ENCODE peak calls at places on chromosomes 4 and X, in four cellular contexts. A is nephron progenitor cell; T is H54; U is activated CD4-positive, alpha-beta T cell treated with anti-CD3 and anti-CD28 coated beads, Interleukin-2, amount 50 U/mL, for 1 hour. N is an unnamed sample.

GRCh38 chr4:129852434-129852833 is 756.5 kb downstream of the C4orf33 start:
- DNase-seq in A (no peak), T (no peak), U (no peak), N (no peak)

GRCh38 chr4:2500547-2500946 is 31.6 kb downstream of the RNF4 start:
- DNase-seq in A (no peak), T (no peak), U (no peak), N (no peak)

GRCh38 chr4:78634011-78634664 is 82.6 kb downstream of the ANXA3 start:
- DNase-seq in A (no peak), T (no peak), U (no peak), N (no peak)

GRCh38 chr4:179325181-179325580 is 1882.9 kb upstream of the AGA start:
- DNase-seq in A (no peak), T (no peak), U (no peak), N (no peak)

GRCh38 chr4:173852775-173853174 is 322.7 kb upstream of the HAND2 start:
- DNase-seq in A (no peak), T (no peak), U (no peak), N (no peak)

GRCh38 chr4:158313566-158313965 is 103.3 kb downstream of the TMEM144 start:
- DNase-seq in A (no peak), T (no peak), U (no peak), N (no peak)

GRCh38 chr4:182829196-182829595 is 88.0 kb downstream of the DCTD start:
- DNase-seq in A (no peak), T (no peak), U (no peak), N (no peak)

GRCh38 chr4:165580379-165580905 is 201.6 kb downstream of the CPE start:
- DNase-seq in A (no peak), T (peak), U (no peak), N (no peak)

GRCh38 chr4:133068083-133068482 is 81.0 kb upstream of the PCDH10 start:
- DNase-seq in A (no peak), T (no peak), U (no peak), N (no peak)

GRCh38 chr4:65670331-65671031 is at the start of gene EPHA5:
- DNase-seq in A (peak), T (peak), U (no peak), N (peak)

GRCh38 chr4:168882650-168883233 is 127.3 kb downstream of the CBR4 start:
- DNase-seq in A (no peak), T (no peak), U (no peak), N (no peak)

GRCh38 chr4:20687894-20688293 is 12.4 kb upstream of the PACRGL start:
- DNase-seq in A (peak), T (peak), U (no peak), N (no peak)

GRCh38 chr4:16767861-16768260 is 130.6 kb downstream of the LDB2 start:
- DNase-seq in A (no peak), T (no peak), U (no peak), N (no peak)

GRCh38 chrX:127708155-127708554 is 344.0 kb downstream of the ACTRT1 start:
- DNase-seq in A (no peak), T (no peak), U (no peak), N (peak)

GRCh38 chr4:154491731-154492249 is at the start of gene DCHS2:
- DNase-seq in A (peak), T (no peak), U (no peak), N (peak)

GRCh38 chr4:119264743-119265142 is 52.2 kb downstream of the USP53 start:
- DNase-seq in A (no peak), T (no peak), U (no peak), N (no peak)

GRCh38 chrX:111719426-111720210 is 38.6 kb downstream of the ALG13 start:
- DNase-seq in A (no peak), T (no peak), U (no peak), N (no peak)

GRCh38 chr4:33577798-33578197 is 2666.5 kb downstream of the ARAP2 start:
- DNase-seq in A (no peak), T (no peak), U (no peak), N (no peak)

GRCh38 chr4:82891728-82892466 is 944 bp upstream of the SEC31A start:
- DNase-seq in A (no peak), T (no peak), U (no peak), N (no peak)

GRCh38 chrX:121479406-121479805 is 432.0 kb downstream of the GLUD2 start:
- DNase-seq in A (no peak), T (no peak), U (no peak), N (no peak)

GRCh38 chr4:17447056-17447455 is 64.8 kb downstream of the QDPR start:
- DNase-seq in A (no peak), T (no peak), U (no peak), N (no peak)

GRCh38 chr4:87530868-87531267 is 1.7 kb upstream of the SPARCL1 start:
- DNase-seq in A (no peak), T (no peak), U (no peak), N (no peak)

GRCh38 chrX:37998586-37999267 is 7.6 kb upstream of the SYTL5 start:
- DNase-seq in A (no peak), T (peak), U (no peak), N (no peak)

GRCh38 chr4:41028392-41029076 is 185.8 kb downstream of the APBB2 start:
- DNase-seq in A (no peak), T (no peak), U (no peak), N (no peak)

GRCh38 chr4:155667538-155668511 is 1.2 kb downstream of the GUCY1A1 start:
- DNase-seq in A (peak), T (peak), U (no peak), N (peak)

GRCh38 chr4:61070269-61070668 is 129.9 kb upstream of the ADGRL3 start:
- DNase-seq in A (no peak), T (no peak), U (no peak), N (no peak)

GRCh38 chrX:153645151-153645550 is 1.9 kb upstream of the DUSP9 start:
- DNase-seq in A (no peak), T (no peak), U (no peak), N (no peak)

GRCh38 chr4:160928482-160928881 is 1235.3 kb downstream of the FSTL5 start:
- DNase-seq in A (no peak), T (no peak), U (no peak), N (no peak)

GRCh38 chr4:151117371-151117962 is 18.0 kb downstream of the RPS3A start:
- DNase-seq in A (peak), T (peak), U (peak), N (peak)

GRCh38 chr4:108941914-108942379 is 179.1 kb upstream of the ETNPPL start:
- DNase-seq in A (peak), T (no peak), U (no peak), N (no peak)

GRCh38 chr4:78242071-78242470 is 184.9 kb downstream of the FRAS1 start:
- DNase-seq in A (no peak), T (no peak), U (no peak), N (no peak)

GRCh38 chrX:11665144-11666040 is at the start of gene ARHGAP6:
- DNase-seq in A (peak), T (no peak), U (no peak), N (peak)

GRCh38 chr4:30962949-30963348 is 242.8 kb downstream of the PCDH7 start:
- DNase-seq in A (no peak), T (no peak), U (no peak), N (no peak)

GRCh38 chr4:127783026-127783769 is 1.1 kb downstream of the HSPA4L start:
- DNase-seq in A (peak), T (peak), U (no peak), N (peak)

GRCh38 chrX:49995021-49995731 is 72.8 kb downstream of the CLCN5 start:
- DNase-seq in A (no peak), T (peak), U (no peak), N (no peak)

GRCh38 chr4:169724251-169724650 is 33.5 kb downstream of the HPF1 start:
- DNase-seq in A (no peak), T (no peak), U (no peak), N (no peak)

GRCh38 chrX:108736509-108737479 is at the start of gene IRS4:
- DNase-seq in A (peak), T (no peak), U (no peak), N (peak)

GRCh38 chr4:26009502-26009901 is 95.5 kb downstream of the SMIM20 start:
- DNase-seq in A (no peak), T (no peak), U (no peak), N (no peak)

N was measured in H9.